ENCODE peak calls at places on chromosome X, in ten cellular contexts. D, Z, Q, V, M, C, N, I, H and J are unnamed samples.

GRCh38 chrX:153924149-153924861 is 1.8 kb downstream of the ARHGAP4 start:
- DNase-seq in D (no peak), Z (no peak), Q (peak; percentile 69), V (peak; percentile 44), M (no peak), C (peak; percentile 66), N (peak; percentile 57), I (peak; percentile 64), H (no peak), J (no peak)

GRCh38 chrX:125507119-125507518 is 187.4 kb downstream of the TEX13C start:
- DNase-seq in D (no peak), Z (no peak), Q (no peak), V (no peak), M (no peak), C (no peak), N (no peak), I (peak; percentile 51), H (no peak), J (peak; percentile 6)

GRCh38 chrX:10423716-10424115 is 196.7 kb downstream of the MID1 start:
- DNase-seq in D (no peak), Z (no peak), Q (no peak), V (no peak), M (no peak), C (no peak), N (no peak), I (no peak), H (no peak), J (no peak)

GRCh38 chrX:97685753-97686152 is 802.0 kb downstream of the RPA4 start:
- DNase-seq in D (peak; percentile 2), Z (no peak), Q (peak; percentile 30), V (peak; percentile 40), M (no peak), C (peak; percentile 24), N (no peak), I (peak; percentile 49), H (no peak), J (no peak)

GRCh38 chrX:70398899-70399298 is 24.2 kb upstream of the GDPD2 start:
- DNase-seq in D (no peak), Z (peak; percentile 14), Q (no peak), V (peak; percentile 16), M (no peak), C (no peak), N (no peak), I (peak; percentile 35), H (no peak), J (no peak)

GRCh38 chrX:150504399-150505186 is 63.8 kb upstream of the MTM1 start:
- DNase-seq in D (no peak), Z (no peak), Q (no peak), V (peak; percentile 37), M (no peak), C (no peak), N (no peak), I (no peak), H (no peak), J (no peak)

GRCh38 chrX:17588303-17588702 is 149.0 kb upstream of the SCML1 start:
- DNase-seq in D (no peak), Z (no peak), Q (no peak), V (no peak), M (no peak), C (no peak), N (no peak), I (no peak), H (no peak), J (no peak)

GRCh38 chrX:44343412-44343942 is at the start of gene EFHC2:
- DNase-seq in D (no peak), Z (no peak), Q (peak; percentile 2), V (no peak), M (peak; percentile 67), C (no peak), N (peak; percentile 42), I (peak; percentile 20), H (no peak), J (no peak)

GRCh38 chrX:65635371-65635770 is 32.1 kb upstream of the MSN start:
- DNase-seq in D (no peak), Z (peak; percentile 2), Q (no peak), V (no peak), M (no peak), C (no peak), N (no peak), I (peak; percentile 34), H (no peak), J (no peak)

GRCh38 chrX:134374294-134374693 is 85.7 kb upstream of the HPRT1 start:
- DNase-seq in D (no peak), Z (no peak), Q (no peak), V (no peak), M (no peak), C (no peak), N (no peak), I (no peak), H (no peak), J (no peak)

GRCh38 chrX:25015486-25016360 is at the start of gene ARX:
- DNase-seq in D (peak; percentile 15), Z (no peak), Q (peak; percentile 46), V (peak; percentile 42), M (no peak), C (no peak), N (peak; percentile 48), I (peak; percentile 55), H (no peak), J (no peak)

GRCh38 chrX:132489256-132490085 is 633 bp upstream of the MBNL3 start:
- DNase-seq in D (no peak), Z (no peak), Q (peak; percentile 78), V (peak; percentile 2), M (peak; percentile 68), C (peak; percentile 77), N (peak; percentile 79), I (peak; percentile 46), H (no peak), J (no peak)

GRCh38 chrX:148422531-148422930 is 77.9 kb upstream of the AFF2 start:
- DNase-seq in D (no peak), Z (no peak), Q (no peak), V (no peak), M (no peak), C (peak; percentile 5), N (no peak), I (no peak), H (no peak), J (no peak)

GRCh38 chrX:100687546-100687945 is 43.5 kb downstream of the SRPX2 start:
- DNase-seq in D (no peak), Z (no peak), Q (peak; percentile 47), V (no peak), M (no peak), C (no peak), N (no peak), I (no peak), H (no peak), J (no peak)

GRCh38 chrX:66164470-66164869 is 423 bp downstream of the HEPH start:
- DNase-seq in D (no peak), Z (no peak), Q (no peak), V (no peak), M (no peak), C (no peak), N (no peak), I (no peak), H (no peak), J (no peak)

GRCh38 chrX:153991013-153991580 is 18.5 kb downstream of the TMEM187 start:
- DNase-seq in D (no peak), Z (no peak), Q (no peak), V (no peak), M (no peak), C (no peak), N (no peak), I (no peak), H (no peak), J (no peak)

GRCh38 chrX:46630141-46630540 is 56.6 kb downstream of the CHST7 start:
- DNase-seq in D (no peak), Z (no peak), Q (no peak), V (peak; percentile 64), M (no peak), C (no peak), N (no peak), I (no peak), H (no peak), J (no peak)

GRCh38 chrX:49661881-49662280 is 33.9 kb downstream of the PAGE1 start:
- DNase-seq in D (no peak), Z (no peak), Q (no peak), V (no peak), M (no peak), C (no peak), N (no peak), I (no peak), H (no peak), J (no peak)

GRCh38 chrX:49659771-49660170 is 36.0 kb downstream of the PAGE1 start:
- DNase-seq in D (no peak), Z (no peak), Q (no peak), V (no peak), M (no peak), C (no peak), N (no peak), I (no peak), H (no peak), J (no peak)

GRCh38 chrX:49664824-49665223 is 31.0 kb downstream of the PAGE1 start:
- DNase-seq in D (no peak), Z (no peak), Q (no peak), V (no peak), M (no peak), C (no peak), N (no peak), I (no peak), H (no peak), J (no peak)
- TF ChIP-seq CTCF in D (no peak), Z (no peak), Q (no peak), V (no peak), M (no peak), C (no peak), N (no peak), I (no peak), H (no peak), J (no peak)

GRCh38 chrX:19879742-19880378 is 7.5 kb downstream of the SH3KBP1 start:
- DNase-seq in D (no peak), Z (no peak), Q (peak; percentile 54), V (no peak), M (no peak), C (peak; percentile 63), N (no peak), I (no peak), H (no peak), J (no peak)
- TF ChIP-seq CTCF in D (no peak), Z (no peak), Q (peak; percentile 21), V (no peak), M (no peak), C (peak; percentile 35), N (no peak), I (no peak), H (no peak), J (no peak)

GRCh38 chrX:19225906-19226305 is 103.6 kb upstream of the ADGRG2 start:
- DNase-seq in D (no peak), Z (no peak), Q (peak; percentile 60), V (peak; percentile 1), M (no peak), C (no peak), N (no peak), I (peak; percentile 0), H (no peak), J (peak; percentile 1)
- TF ChIP-seq CTCF in D (no peak), Z (no peak), Q (peak; percentile 23), V (peak; percentile 9), M (no peak), C (no peak), N (no peak), I (no peak), H (peak; percentile 2), J (peak; percentile 43)

DNA sequence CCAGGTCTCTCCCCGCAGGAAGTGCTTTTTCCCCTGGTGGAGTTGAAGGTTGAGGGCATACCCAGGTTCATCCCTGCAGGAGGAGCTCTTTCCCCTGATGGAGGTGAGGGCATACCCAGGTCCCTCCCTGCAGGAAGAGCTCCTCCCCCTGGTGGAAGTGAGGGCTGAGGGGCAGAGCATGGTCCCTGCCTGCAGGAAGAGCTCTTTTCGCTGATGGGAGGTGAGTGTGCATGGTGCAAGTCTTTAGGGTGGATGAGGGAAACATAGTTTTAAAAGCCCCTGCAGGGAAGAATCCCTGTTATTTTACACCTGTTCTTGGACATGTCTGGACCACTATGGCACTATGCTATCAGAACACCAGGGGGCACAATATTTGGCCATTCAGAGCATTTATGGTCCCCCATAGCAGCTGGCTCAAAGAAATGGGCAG is 43.7 kb upstream of the PUDP start:
- DNase-seq in D (no peak), Z (no peak), Q (peak; percentile 3), V (peak; percentile 5), M (no peak), C (no peak), N (no peak), I (no peak), H (no peak), J (no peak)
- TF ChIP-seq CTCF in D (peak; percentile 9), Z (no peak), Q (peak; percentile 12), V (peak; percentile 29), M (no peak), C (peak; percentile 33), N (no peak), I (no peak), H (peak; percentile 15), J (peak; percentile 32)